ENCODE peak calls at places on chromosomes 4 and X, in seven cellular contexts. B, N, L, J, Y, Z and F are unnamed samples.

GRCh38 chrX:43731086-43731485 is 75.0 kb downstream of the MAOA start:
- ATAC-seq in Y (no peak), B (no peak), L (no peak), N (no peak), J (no peak), Z (no peak), F (no peak)

GRCh38 chr4:54062392-54062791 is 2.0 kb downstream of the CHIC2 start:
- ATAC-seq in N (no peak), Z (no peak), L (no peak), B (no peak), Y (no peak), J (no peak), F (no peak)

GRCh38 chrX:115452256-115452655 is 108.7 kb upstream of the PLS3 start:
- ATAC-seq in Y (no peak), B (no peak), L (no peak), J (no peak), N (no peak), Z (no peak), F (no peak)

GRCh38 chr4:4569036-4569435 is 27.2 kb upstream of the STX18 start:
- ATAC-seq in Z (no peak), Y (no peak), L (no peak), B (no peak), J (no peak), N (no peak), F (no peak)

GRCh38 chr4:52791936-52792335 is 40.7 kb upstream of the ERVMER34-1 start:
- ATAC-seq in Y (no peak), Z (no peak), L (no peak), B (no peak), J (no peak), N (no peak), F (no peak)

GRCh38 chr4:158809611-158810486 is 41.0 kb downstream of the FNIP2 start:
- ATAC-seq in Y (peak), L (peak), J (peak), B (peak), N (peak), Z (peak), F (peak)

GRCh38 chr4:2733844-2734574 is 22.1 kb downstream of the TNIP2 start:
- ATAC-seq in N (no peak), J (no peak), Z (no peak), B (no peak), L (no peak), Y (no peak), F (peak)

GRCh38 chr4:7365472-7366179 is 69.1 kb downstream of the PSAPL1 start:
- ATAC-seq in J (no peak), N (no peak), Y (peak), Z (no peak), B (peak), L (no peak), F (no peak)

GRCh38 chr4:116413222-116413621 is 672.2 kb downstream of the TRAM1L1 start:
- ATAC-seq in N (no peak), Y (no peak), J (no peak), B (no peak), L (no peak), Z (no peak), F (no peak)

GRCh38 chr4:151841107-151841506 is 80.3 kb upstream of the GATB start:
- ATAC-seq in Y (no peak), J (no peak), L (no peak), B (no peak), N (no peak), Z (no peak), F (no peak)

GRCh38 chr4:111775908-111776307 is 369.3 kb upstream of the FAM241A start:
- ATAC-seq in J (no peak), Y (no peak), B (no peak), L (no peak), Z (no peak), N (no peak), F (no peak)

GRCh38 chrX:23327104-23327503 is 7.5 kb upstream of the PTCHD1 start:
- ATAC-seq in J (no peak), N (no peak), L (no peak), Y (no peak), B (no peak), Z (no peak), F (no peak)

GRCh38 chr4:19039816-19040215 is 1018.3 kb upstream of the LCORL start:
- ATAC-seq in L (no peak), N (no peak), Y (no peak), B (no peak), Z (no peak), J (no peak), F (no peak)

GRCh38 chrX:15675490-15675921 is 10.9 kb upstream of the CLTRN start:
- ATAC-seq in B (peak), L (peak), N (peak), Y (peak), J (peak), Z (peak), F (peak)

GRCh38 chr4:124658795-124659194 is 53.7 kb downstream of the ANKRD50 start:
- ATAC-seq in N (no peak), L (no peak), B (no peak), Y (no peak), Z (no peak), J (no peak), F (no peak)

GRCh38 chrX:16711219-16712115 is 1.0 kb downstream of the CTPS2 start:
- ATAC-seq in J (no peak), N (peak), B (no peak), Z (no peak), L (no peak), Y (no peak), F (no peak)

GRCh38 chr4:82515705-82516104 is 46.1 kb downstream of the TMEM150C start:
- ATAC-seq in Y (peak), L (no peak), B (peak), Z (no peak), J (no peak), N (no peak), F (no peak)

GRCh38 chr4:80803337-80803736 is 227.2 kb upstream of the BMP3 start:
- ATAC-seq in J (no peak), Z (no peak), B (no peak), N (no peak), Y (no peak), L (no peak), F (no peak)

GRCh38 chrX:125765347-125765746 is 400.7 kb downstream of the DCAF12L2 start:
- ATAC-seq in B (no peak), N (no peak), L (no peak), J (no peak), Y (no peak), Z (no peak), F (no peak)

GRCh38 chrX:153739754-153740486 is 15.3 kb downstream of the ABCD1 start:
- ATAC-seq in Y (no peak), B (no peak), Z (peak), L (peak), J (peak), N (peak), F (peak)

GRCh38 chrX:148333989-148334388 is 166.4 kb upstream of the AFF2 start:
- ATAC-seq in B (no peak), N (no peak), L (peak), J (peak), Y (no peak), Z (peak), F (peak)

GRCh38 chr4:101458914-101459313 is 111.6 kb upstream of the PPP3CA start:
- ATAC-seq in B (no peak), Z (no peak), L (no peak), Y (no peak), N (no peak), J (no peak), F (no peak)

GRCh38 chr4:37008199-37008598 is 236.3 kb upstream of the NWD2 start:
- ATAC-seq in Z (no peak), J (no peak), Y (no peak), N (no peak), B (no peak), L (no peak), F (no peak)

GRCh38 chr4:38670939-38671593 is 7.1 kb downstream of the KLF3 start:
- ATAC-seq in J (no peak), N (no peak), B (no peak), L (no peak), Z (no peak), Y (no peak), F (no peak)

GRCh38 chr4:94527556-94528233 is 76.0 kb downstream of the PDLIM5 start:
- ATAC-seq in N (no peak), Y (peak), J (no peak), B (peak), L (no peak), Z (no peak), F (no peak)

GRCh38 chr4:175062183-175062592 is 144.0 kb downstream of the ADAM29 start:
- ATAC-seq in B (no peak), Z (no peak), L (no peak), N (no peak), Y (no peak), J (no peak), F (no peak)

GRCh38 chr4:138175337-138175794 is 66.8 kb downstream of the SLC7A11 start:
- ATAC-seq in J (no peak), Z (no peak), N (no peak), L (no peak), Y (peak), B (peak), F (no peak)

GRCh38 chrX:118627084-118627758 is 100.2 kb upstream of the IL13RA1 start:
- ATAC-seq in N (no peak), Z (no peak), Y (no peak), B (no peak), L (no peak), J (no peak), F (no peak)

GRCh38 chrX:12563121-12563520 is 228.1 kb upstream of the PRPS2 start:
- ATAC-seq in N (no peak), J (no peak), L (no peak), Y (no peak), Z (no peak), B (no peak), F (no peak)

GRCh38 chr4:25442863-25443307 is 65.8 kb downstream of the ANAPC4 start:
- ATAC-seq in Z (no peak), J (no peak), L (no peak), N (no peak), Y (no peak), B (no peak), F (no peak)

GRCh38 chr4:174461438-174462106 is 60.7 kb downstream of the HPGD start:
- ATAC-seq in Z (no peak), N (no peak), J (no peak), L (no peak), Y (no peak), B (no peak), F (no peak)

GRCh38 chrX:39261446-39262147 is 460.3 kb downstream of the MID1IP1 start:
- ATAC-seq in Z (no peak), B (no peak), N (peak), L (no peak), Y (no peak), J (peak), F (peak)

GRCh38 chr4:2256781-2257191 is 5.1 kb downstream of the MXD4 start:
- ATAC-seq in Z (no peak), L (no peak), N (no peak), Y (peak), B (peak), J (no peak), F (no peak)

GRCh38 chr4:19930742-19931141 is 321.0 kb upstream of the SLIT2 start:
- ATAC-seq in N (no peak), L (no peak), J (no peak), Z (no peak), B (no peak), Y (no peak), F (no peak)

GRCh38 chr4:147247577-147247976 is 233.3 kb upstream of the EDNRA start:
- ATAC-seq in N (no peak), L (no peak), B (no peak), Z (no peak), Y (no peak), J (no peak), F (no peak)

GRCh38 chr4:15149234-15149841 is 147.1 kb downstream of the CPEB2 start:
- ATAC-seq in N (no peak), L (no peak), J (no peak), Y (peak), B (no peak), Z (no peak), F (peak)

GRCh38 chrX:155747520-155747919 is 133.6 kb upstream of the VAMP7 start:
- ATAC-seq in L (no peak), Y (no peak), Z (no peak), B (peak), N (no peak), J (no peak), F (no peak)